ENCODE peak calls at places on chromosomes 12 and 14, in eight cellular contexts. A, L, G, N, B, J, U and M are unnamed samples.
A peak's percentile ranks its signal among the peaks of the same experiment; 100 is the strongest.

GRCh38 chr12:92396647-92397258 is 251.1 kb upstream of the BTG1 start:
- DNase-seq in A (no peak), L (no peak), G (peak; percentile 90), N (peak; percentile 14), B (no peak), J (peak; percentile 65), U (no peak), M (no peak)

GRCh38 chr14:90649096-90649495 is 167.1 kb downstream of the TTC7B start:
- DNase-seq in A (no peak), L (no peak), G (no peak), N (peak; percentile 74), B (no peak), J (peak; percentile 77), U (no peak), M (no peak)

GRCh38 chr12:14576896-14577295 is 9.2 kb upstream of the PLBD1 start:
- DNase-seq in A (no peak), L (no peak), G (no peak), N (no peak), B (no peak), J (no peak), U (no peak), M (no peak)

GRCh38 chr14:43795600-43796228 is 711.4 kb downstream of the FSCB start:
- DNase-seq in A (no peak), L (no peak), G (peak; percentile 7), N (peak; percentile 24), B (no peak), J (peak; percentile 17), U (no peak), M (no peak)

GRCh38 chr14:24110060-24110459 is 4.5 kb upstream of the DCAF11 start:
- DNase-seq in A (no peak), L (no peak), G (no peak), N (no peak), B (no peak), J (no peak), U (no peak), M (no peak)

GRCh38 chr14:71235865-71236264 is 328.6 kb downstream of the PCNX1 start:
- DNase-seq in A (no peak), L (no peak), G (peak; percentile 65), N (no peak), B (peak; percentile 65), J (no peak), U (no peak), M (no peak)

GRCh38 chr14:58697927-58698641 is 60.3 kb downstream of the DACT1 start:
- DNase-seq in A (no peak), L (no peak), G (no peak), N (no peak), B (peak; percentile 68), J (no peak), U (no peak), M (no peak)

GRCh38 chr12:54058189-54058917 is 4.7 kb downstream of the HOXC4 start:
- DNase-seq in A (no peak), L (no peak), G (no peak), N (no peak), B (no peak), J (no peak), U (no peak), M (no peak)

GRCh38 chr14:64800000-64800399 is 79.7 kb downstream of the SPTB start:
- DNase-seq in A (peak; percentile 50), L (no peak), G (peak; percentile 29), N (peak; percentile 51), B (no peak), J (peak; percentile 54), U (no peak), M (no peak)

GRCh38 chr12:76123301-76124212 is 39.1 kb upstream of the NAP1L1 start:
- DNase-seq in A (no peak), L (no peak), G (peak; percentile 59), N (peak; percentile 58), B (no peak), J (peak; percentile 28), U (no peak), M (no peak)